ENCODE peak calls at places on chromosomes 2 and 18, in six cellular contexts. One of them, this sample, is unnamed.

GRCh38 chr2:237486819-237487448 is at the start of gene MLPH:
- DNase-seq in endothelial cell: peak; percentile 27
- DNase-seq in AG04450: no peak
- DNase-seq in neural crest cell: no peak
- DNase-seq in MM.1S: no peak
- DNase-seq in GM10248: no peak
- DNase-seq in this sample: no peak

GRCh38 chr2:236706803-236707202 is 137.2 kb downstream of the ACKR3 start:
- DNase-seq in endothelial cell: no peak
- DNase-seq in AG04450: no peak
- DNase-seq in neural crest cell: no peak
- DNase-seq in MM.1S: no peak
- DNase-seq in GM10248: no peak
- DNase-seq in this sample: no peak

GRCh38 chr2:101152195-101153076 is 1.3 kb upstream of the TBC1D8 start:
- DNase-seq in endothelial cell: peak; percentile 38
- DNase-seq in AG04450: no peak
- DNase-seq in neural crest cell: no peak
- DNase-seq in MM.1S: peak; percentile 83
- DNase-seq in GM10248: peak; percentile 79
- DNase-seq in this sample: peak; percentile 78

GRCh38 chr2:45498661-45499550 is 112.2 kb downstream of the SRBD1 start:
- DNase-seq in endothelial cell: no peak
- DNase-seq in AG04450: no peak
- DNase-seq in neural crest cell: no peak
- DNase-seq in MM.1S: no peak
- DNase-seq in GM10248: no peak
- DNase-seq in this sample: no peak

GRCh38 chr2:197296861-197297260 is 13.7 kb downstream of the ANKRD44 start:
- DNase-seq in endothelial cell: no peak
- DNase-seq in AG04450: no peak
- DNase-seq in neural crest cell: no peak
- DNase-seq in MM.1S: no peak
- DNase-seq in GM10248: no peak
- DNase-seq in this sample: no peak

GRCh38 chr18:76368976-76369375 is 126.1 kb downstream of the ZNF516 start:
- DNase-seq in endothelial cell: no peak
- DNase-seq in AG04450: no peak
- DNase-seq in neural crest cell: no peak
- DNase-seq in MM.1S: no peak
- DNase-seq in GM10248: no peak
- DNase-seq in this sample: no peak

GRCh38 chr2:219045937-219046550 is 4.7 kb upstream of the CFAP65 start:
- DNase-seq in endothelial cell: peak; percentile 82
- DNase-seq in AG04450: no peak
- DNase-seq in neural crest cell: peak; percentile 60
- DNase-seq in MM.1S: no peak
- DNase-seq in GM10248: no peak
- DNase-seq in this sample: peak; percentile 39

GRCh38 chr2:128324897-128325410 is 6.3 kb upstream of the HS6ST1 start:
- DNase-seq in endothelial cell: no peak
- DNase-seq in AG04450: no peak
- DNase-seq in neural crest cell: no peak
- DNase-seq in MM.1S: no peak
- DNase-seq in GM10248: no peak
- DNase-seq in this sample: no peak

GRCh38 chr18:77140439-77141109 is 8.0 kb upstream of the MBP start:
- DNase-seq in endothelial cell: no peak
- DNase-seq in AG04450: no peak
- DNase-seq in neural crest cell: no peak
- DNase-seq in MM.1S: no peak
- DNase-seq in GM10248: no peak
- DNase-seq in this sample: no peak

GRCh38 chr18:56086176-56086575 is 498.2 kb upstream of the TCF4 start:
- DNase-seq in endothelial cell: no peak
- DNase-seq in AG04450: no peak
- DNase-seq in neural crest cell: no peak
- DNase-seq in MM.1S: no peak
- DNase-seq in GM10248: no peak
- DNase-seq in this sample: no peak

GRCh38 chr2:197455428-197455827 is 2.1 kb downstream of the COQ10B start:
- DNase-seq in endothelial cell: no peak
- DNase-seq in AG04450: no peak
- DNase-seq in neural crest cell: no peak
- DNase-seq in MM.1S: no peak
- DNase-seq in GM10248: no peak
- DNase-seq in this sample: no peak

GRCh38 chr2:32805104-32806095 is 141.4 kb upstream of the LTBP1 start:
- DNase-seq in endothelial cell: no peak
- DNase-seq in AG04450: peak; percentile 7
- DNase-seq in neural crest cell: no peak
- DNase-seq in MM.1S: no peak
- DNase-seq in GM10248: no peak
- DNase-seq in this sample: no peak

GRCh38 chr18:58315739-58316215 is 271.8 kb downstream of the NEDD4L start:
- DNase-seq in endothelial cell: no peak
- DNase-seq in AG04450: no peak
- DNase-seq in neural crest cell: no peak
- DNase-seq in MM.1S: no peak
- DNase-seq in GM10248: no peak
- DNase-seq in this sample: no peak

GRCh38 chr2:1804251-1804855 is 60.0 kb upstream of the PXDN start:
- DNase-seq in endothelial cell: no peak
- DNase-seq in AG04450: no peak
- DNase-seq in neural crest cell: no peak
- DNase-seq in MM.1S: no peak
- DNase-seq in GM10248: no peak
- DNase-seq in this sample: no peak

GRCh38 chr2:234674781-234675201 is 177.9 kb upstream of the ARL4C start:
- DNase-seq in endothelial cell: no peak
- DNase-seq in AG04450: no peak
- DNase-seq in neural crest cell: no peak
- DNase-seq in MM.1S: no peak
- DNase-seq in GM10248: no peak
- DNase-seq in this sample: no peak

GRCh38 chr2:204530464-204530805 is 14.8 kb upstream of the PARD3B start:
- DNase-seq in endothelial cell: no peak
- DNase-seq in AG04450: no peak
- DNase-seq in neural crest cell: no peak
- DNase-seq in MM.1S: no peak
- DNase-seq in GM10248: no peak
- DNase-seq in this sample: no peak

GRCh38 chr2:26569216-26570082 is 71.7 kb downstream of the CIB4 start:
- DNase-seq in endothelial cell: no peak
- DNase-seq in AG04450: no peak
- DNase-seq in neural crest cell: no peak
- DNase-seq in MM.1S: no peak
- DNase-seq in GM10248: no peak
- DNase-seq in this sample: no peak
- TF ChIP-seq CTCF in endothelial cell: no peak
- TF ChIP-seq CTCF in AG04450: no peak
- TF ChIP-seq CTCF in neural crest cell: no peak
- TF ChIP-seq CTCF in MM.1S: no peak
- TF ChIP-seq CTCF in GM10248: no peak
- TF ChIP-seq CTCF in this sample: no peak

DNA sequence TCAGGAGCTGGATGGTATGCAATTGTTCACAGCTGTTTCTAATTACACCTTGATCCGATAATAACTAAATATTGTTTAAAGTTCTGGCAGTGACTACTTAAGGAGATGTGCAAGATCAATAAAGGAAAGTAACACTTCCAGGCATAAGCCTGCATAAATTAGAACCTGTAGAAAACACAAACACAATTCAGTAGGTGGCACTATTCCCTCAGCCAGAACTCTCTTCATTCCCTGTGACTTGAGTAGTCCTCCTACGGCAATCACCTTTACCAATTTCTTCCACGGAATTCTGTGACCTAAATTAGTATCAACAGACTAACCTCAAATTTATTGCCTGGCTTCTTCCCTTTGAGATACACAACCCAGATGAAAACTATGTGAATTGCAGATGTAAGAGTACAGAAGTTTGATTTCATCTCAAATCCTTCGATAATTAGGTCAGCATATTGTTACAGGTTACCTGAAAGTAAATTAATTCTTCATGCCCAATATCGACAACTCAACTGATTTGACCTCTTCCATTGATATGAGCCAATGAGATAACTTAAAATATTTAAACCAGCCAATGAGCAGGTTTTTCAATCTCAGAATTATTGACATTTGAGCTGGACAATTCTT is 137.8 kb downstream of the PID1 start:
- DNase-seq in endothelial cell: peak; percentile 20
- DNase-seq in AG04450: no peak
- DNase-seq in neural crest cell: no peak
- DNase-seq in MM.1S: no peak
- DNase-seq in GM10248: no peak
- DNase-seq in this sample: peak; percentile 5
- TF ChIP-seq CTCF in endothelial cell: no peak
- TF ChIP-seq CTCF in AG04450: peak; percentile 41
- TF ChIP-seq CTCF in neural crest cell: peak; percentile 71
- TF ChIP-seq CTCF in MM.1S: peak; percentile 13
- TF ChIP-seq CTCF in GM10248: no peak
- TF ChIP-seq CTCF in this sample: peak; percentile 27

DNA sequence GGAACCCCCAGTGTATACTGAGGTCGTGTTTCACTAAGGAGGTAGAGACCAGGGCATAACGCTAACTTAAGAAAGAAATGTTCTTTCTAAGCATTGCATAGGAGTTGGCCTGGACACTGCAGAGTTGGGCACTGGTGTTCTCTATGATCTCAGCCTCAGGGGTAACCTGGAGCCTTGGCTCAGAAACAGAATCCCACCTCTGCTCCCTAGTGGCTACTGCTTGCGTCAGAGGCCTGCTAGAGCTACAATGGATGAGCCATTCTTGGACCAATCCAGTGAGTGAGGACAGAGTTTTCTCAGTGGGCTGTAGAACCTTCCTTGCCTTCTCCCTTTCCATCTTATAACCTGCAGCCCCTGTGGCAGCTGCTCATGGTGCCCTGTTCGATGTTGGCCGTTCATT is 324.4 kb upstream of the CELF4 start:
- DNase-seq in endothelial cell: no peak
- DNase-seq in AG04450: no peak
- DNase-seq in neural crest cell: no peak
- DNase-seq in MM.1S: no peak
- DNase-seq in GM10248: no peak
- DNase-seq in this sample: no peak
- TF ChIP-seq CTCF in endothelial cell: no peak
- TF ChIP-seq CTCF in AG04450: no peak
- TF ChIP-seq CTCF in neural crest cell: no peak
- TF ChIP-seq CTCF in MM.1S: no peak
- TF ChIP-seq CTCF in GM10248: no peak
- TF ChIP-seq CTCF in this sample: no peak

DNA sequence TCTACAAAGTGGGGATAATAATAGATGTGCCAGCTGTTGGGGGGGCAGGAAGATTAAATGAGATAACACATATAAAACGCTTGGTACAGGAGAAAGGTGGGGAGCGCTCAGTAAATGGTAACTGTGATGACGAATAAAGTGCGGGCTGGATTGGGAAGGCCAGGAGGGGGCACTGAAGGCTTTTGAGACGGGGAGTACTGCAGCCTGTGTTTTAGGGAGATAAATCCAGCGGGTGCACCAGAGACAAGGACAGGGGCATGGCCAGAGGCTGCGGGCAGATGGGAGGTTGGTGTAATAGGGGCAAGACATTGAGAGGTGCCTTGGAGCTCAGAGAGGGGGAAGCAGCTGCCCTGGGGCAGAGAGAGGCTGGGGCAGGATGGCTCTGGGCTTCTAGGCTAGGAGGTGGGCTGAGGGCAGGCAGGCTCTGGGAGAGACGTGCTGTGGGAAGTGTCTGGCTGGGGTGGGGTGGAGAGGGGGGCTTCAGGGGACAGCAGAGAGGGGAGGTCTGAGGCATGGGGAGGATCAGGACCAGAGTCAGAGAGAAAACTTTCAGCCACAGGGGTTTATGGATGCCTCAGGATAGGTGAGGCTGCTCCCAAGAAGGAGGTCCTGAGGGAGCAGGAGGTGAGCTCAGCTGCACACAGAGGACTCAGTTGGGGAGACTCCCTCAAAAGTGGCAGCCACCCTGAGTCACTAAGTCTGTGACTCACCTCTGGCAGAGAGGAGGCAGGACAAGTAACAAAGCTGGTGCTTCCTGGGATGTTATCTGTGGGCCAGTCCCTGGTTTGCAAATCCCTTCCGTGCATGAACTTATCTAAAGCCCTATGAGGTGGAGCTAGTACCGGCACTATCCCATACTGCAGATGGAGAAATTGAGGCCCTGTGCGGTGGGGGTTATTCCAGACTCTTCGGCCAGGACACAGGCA is 18.9 kb downstream of the TEX44 start:
- DNase-seq in endothelial cell: peak; percentile 46
- DNase-seq in AG04450: no peak
- DNase-seq in neural crest cell: no peak
- DNase-seq in MM.1S: no peak
- DNase-seq in GM10248: peak; percentile 48
- DNase-seq in this sample: no peak
- TF ChIP-seq CTCF in endothelial cell: no peak
- TF ChIP-seq CTCF in AG04450: peak; percentile 52
- TF ChIP-seq CTCF in neural crest cell: peak; percentile 37
- TF ChIP-seq CTCF in MM.1S: peak; percentile 8
- TF ChIP-seq CTCF in GM10248: peak; percentile 6
- TF ChIP-seq CTCF in this sample: no peak

GRCh38 chr2:164622338-164623106 is 1.2 kb upstream of the GRB14 start:
- DNase-seq in endothelial cell: no peak
- DNase-seq in AG04450: no peak
- DNase-seq in neural crest cell: no peak
- DNase-seq in MM.1S: no peak
- DNase-seq in GM10248: no peak
- DNase-seq in this sample: no peak

GRCh38 chr2:164621761-164622105 is 451 bp upstream of the GRB14 start:
- DNase-seq in endothelial cell: no peak
- DNase-seq in AG04450: no peak
- DNase-seq in neural crest cell: no peak
- DNase-seq in MM.1S: no peak
- DNase-seq in GM10248: peak; percentile 16
- DNase-seq in this sample: no peak

GRCh38 chr2:164617466-164617865 is 3.8 kb downstream of the GRB14 start:
- DNase-seq in endothelial cell: no peak
- DNase-seq in AG04450: no peak
- DNase-seq in neural crest cell: no peak
- DNase-seq in MM.1S: no peak
- DNase-seq in GM10248: no peak
- DNase-seq in this sample: no peak

GRCh38 chr2:164624296-164624695 is 3.0 kb upstream of the GRB14 start:
- DNase-seq in endothelial cell: no peak
- DNase-seq in AG04450: no peak
- DNase-seq in neural crest cell: no peak
- DNase-seq in MM.1S: no peak
- DNase-seq in GM10248: no peak
- DNase-seq in this sample: no peak

GRCh38 chr2:164620873-164621760 is at the start of gene GRB14:
- DNase-seq in endothelial cell: peak; percentile 39
- DNase-seq in AG04450: no peak
- DNase-seq in neural crest cell: peak; percentile 9
- DNase-seq in MM.1S: peak; percentile 80
- DNase-seq in GM10248: no peak
- DNase-seq in this sample: peak; percentile 28
- TF ChIP-seq CTCF in endothelial cell: no peak
- TF ChIP-seq CTCF in AG04450: no peak
- TF ChIP-seq CTCF in neural crest cell: peak; percentile 22
- TF ChIP-seq CTCF in MM.1S: no peak
- TF ChIP-seq CTCF in GM10248: no peak
- TF ChIP-seq CTCF in this sample: no peak

GRCh38 chr2:54279385-54279784 is 23.4 kb upstream of the TSPYL6 start:
- DNase-seq in endothelial cell: no peak
- DNase-seq in AG04450: no peak
- DNase-seq in neural crest cell: no peak
- DNase-seq in MM.1S: no peak
- DNase-seq in GM10248: no peak
- DNase-seq in this sample: no peak
- TF ChIP-seq CTCF in endothelial cell: peak; percentile 47
- TF ChIP-seq CTCF in AG04450: peak; percentile 49
- TF ChIP-seq CTCF in neural crest cell: peak; percentile 34
- TF ChIP-seq CTCF in MM.1S: no peak
- TF ChIP-seq CTCF in GM10248: no peak
- TF ChIP-seq CTCF in this sample: no peak